ENCODE peak calls at places on chromosome 6, in six cellular contexts. G is testis, O is H1, P is OCI-LY7, E is SJSA1, D is IMR-90. A is an unnamed sample. For H3K4me1, the result is how much of the 10 kb centered on the place peaks cover.

GRCh38 chr6:157761331-157761921 is 61.6 kb upstream of the SNX9 start:
- DNase-seq in E (no peak), P (no peak), O (no peak), D (peak), G (no peak), A (peak)

GRCh38 chr6:123745877-123746276 is 57.8 kb upstream of the NKAIN2 start:
- DNase-seq in D (peak), G (no peak), E (no peak), O (no peak), P (no peak), A (no peak)

GRCh38 chr6:168070804-168071203 is 8.2 kb downstream of the FRMD1 start:
- DNase-seq in P (no peak), E (no peak), G (no peak), D (no peak), O (no peak), A (no peak)

GRCh38 chr6:25963426-25964123 is 973 bp downstream of the TRIM38 start:
- DNase-seq in P (peak), D (peak), E (no peak), O (peak), G (no peak), A (no peak)

GRCh38 chr6:144497650-144498049 is 212.5 kb downstream of the UTRN start:
- DNase-seq in D (peak), P (no peak), O (no peak), G (no peak), E (no peak), A (no peak)

GRCh38 chr6:170212956-170213636 is 77.8 kb downstream of the DLL1 start:
- DNase-seq in P (no peak), G (peak), O (no peak), E (peak), D (no peak), A (no peak)

GRCh38 chr6:126963077-126963809 is 155.2 kb upstream of the RSPO3 start:
- DNase-seq in D (no peak), O (no peak), E (no peak), P (no peak), G (no peak), A (no peak)

GRCh38 chr6:22221630-22222029 is 75.2 kb downstream of the PRL start:
- DNase-seq in G (no peak), D (no peak), P (no peak), O (no peak), E (no peak), A (no peak)

GRCh38 chr6:36268478-36269248 is 1.2 kb upstream of the PNPLA1 start:
- DNase-seq in G (peak), E (no peak), O (no peak), D (peak), P (no peak), A (no peak)

GRCh38 chr6:11589261-11589660 is 51.7 kb downstream of the TMEM170B start:
- DNase-seq in G (no peak), P (no peak), D (peak), E (no peak), O (no peak), A (no peak)

GRCh38 chr6:102022803-102023202 is 629.3 kb downstream of the GRIK2 start:
- DNase-seq in G (no peak), E (no peak), O (no peak), P (no peak), D (no peak), A (no peak)

GRCh38 chr6:40999498-41000070 is 39.4 kb downstream of the UNC5CL start:
- DNase-seq in D (peak), G (peak), E (peak), O (peak), P (peak), A (no peak)

GRCh38 chr6:69294407-69294806 is 502.4 kb downstream of the LMBRD1 start:
- DNase-seq in O (no peak), G (no peak), D (no peak), P (no peak), E (no peak), A (no peak)

GRCh38 chr6:42929928-42930360 is 664 bp downstream of the CNPY3 start:
- DNase-seq in G (no peak), P (peak), O (no peak), E (peak), D (peak), A (peak)

GRCh38 chr6:84417261-84417660 is 189.8 kb upstream of the CEP162 start:
- DNase-seq in P (no peak), G (no peak), O (no peak), E (no peak), D (peak), A (no peak)

GRCh38 chr6:35611235-35611634 is 77.5 kb downstream of the FKBP5 start:
- DNase-seq in D (peak), E (no peak), P (no peak), O (no peak), G (no peak), A (peak)

GRCh38 chr6:55704421-55704820 is 125.4 kb upstream of the HMGCLL1 start:
- DNase-seq in O (no peak), P (no peak), E (no peak), D (peak), G (no peak), A (no peak)

GRCh38 chr6:40353197-40353966 is 233.8 kb downstream of the LRFN2 start:
- DNase-seq in E (peak), P (no peak), O (peak), G (no peak), D (no peak), A (no peak)

GRCh38 chr6:12939314-12939713 is 222.7 kb downstream of the PHACTR1 start:
- DNase-seq in G (no peak), P (no peak), O (no peak), D (no peak), E (no peak), A (no peak)

GRCh38 chr6:134245691-134246090 is 72.2 kb downstream of the SGK1 start:
- DNase-seq in D (no peak), G (no peak), E (no peak), O (no peak), P (no peak), A (no peak)

GRCh38 chr6:149037026-149037734 is 280.3 kb upstream of the TAB2 start:
- DNase-seq in O (no peak), P (no peak), G (no peak), D (peak), E (no peak), A (no peak)
- H3K4me3 ChIP-seq in O (no peak), P (no peak), G (no peak), D (peak), E (no peak), A (no peak)

DNA sequence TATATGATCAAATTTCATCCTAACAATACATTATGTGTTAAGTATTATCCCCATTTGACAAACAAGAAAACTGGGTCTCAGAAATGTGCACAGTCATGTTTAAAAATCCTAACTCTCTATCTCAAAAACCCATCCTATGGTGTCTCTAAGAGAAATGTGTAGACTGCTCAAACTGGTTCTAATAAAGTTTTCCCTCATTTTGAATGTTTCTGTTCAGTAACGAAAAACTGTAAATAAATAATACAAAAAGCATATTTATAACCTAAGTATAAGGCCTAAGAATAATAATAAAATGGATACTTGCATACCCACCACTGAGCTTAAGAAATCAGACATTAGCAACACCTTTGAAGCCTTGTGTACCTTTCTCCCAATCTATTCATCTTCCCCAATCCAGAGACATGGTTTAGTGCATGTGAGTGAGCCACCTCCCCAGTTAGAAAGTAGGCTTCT is 39.0 kb downstream of the TNFAIP3 start:
- DNase-seq in P (no peak), D (no peak), O (no peak), G (no peak), E (no peak), A (no peak)
- H3K4me1 ChIP-seq in P (under half), D (under half), O (under half), G (under half), E (under half), A (under half)

GRCh38 chr6:6968731-6969552 is 138.8 kb upstream of the RREB1 start:
- DNase-seq in O (no peak), D (no peak), G (no peak), E (no peak), P (no peak), A (no peak)
- H3K4me3 ChIP-seq in O (no peak), D (no peak), G (no peak), E (no peak), P (no peak), A (no peak)

GRCh38 chr6:139295906-139296305 is 4.1 kb upstream of the TXLNB start:
- DNase-seq in D (no peak), E (no peak), O (no peak), P (no peak), G (no peak), A (no peak)

GRCh38 chr6:139297921-139298320 is 6.1 kb upstream of the TXLNB start:
- DNase-seq in P (no peak), O (no peak), G (no peak), E (no peak), D (no peak), A (no peak)

GRCh38 chr6:139291813-139292619 is at the start of gene TXLNB:
- DNase-seq in P (peak), G (peak), O (no peak), E (peak), D (peak), A (peak)

DNA sequence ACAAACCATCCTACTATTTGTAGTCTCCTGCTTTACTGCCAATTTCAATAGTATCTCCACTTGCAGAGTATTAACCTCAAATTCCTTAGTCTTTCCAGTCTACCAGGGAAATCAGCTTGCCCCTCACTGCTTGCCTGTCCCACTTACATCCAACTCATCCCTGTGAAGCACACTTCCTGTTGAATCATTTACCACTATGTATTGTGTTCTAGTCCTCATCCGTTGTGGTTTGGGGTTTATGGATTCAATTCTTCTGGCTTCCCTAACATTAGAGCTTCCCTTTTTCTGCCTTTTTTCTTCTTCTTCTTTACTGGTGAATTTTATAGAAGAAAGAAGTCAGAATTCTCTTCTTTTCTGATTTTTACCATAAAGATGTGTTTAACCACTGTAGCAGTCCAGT is 5.1 kb upstream of the TXLNB start:
- DNase-seq in O (no peak), D (peak), G (no peak), P (no peak), E (peak), A (no peak)
- H3K4me1 ChIP-seq in O (under half), D (under half), G (under half), P (under half), E (under half), A (under half)

DNA sequence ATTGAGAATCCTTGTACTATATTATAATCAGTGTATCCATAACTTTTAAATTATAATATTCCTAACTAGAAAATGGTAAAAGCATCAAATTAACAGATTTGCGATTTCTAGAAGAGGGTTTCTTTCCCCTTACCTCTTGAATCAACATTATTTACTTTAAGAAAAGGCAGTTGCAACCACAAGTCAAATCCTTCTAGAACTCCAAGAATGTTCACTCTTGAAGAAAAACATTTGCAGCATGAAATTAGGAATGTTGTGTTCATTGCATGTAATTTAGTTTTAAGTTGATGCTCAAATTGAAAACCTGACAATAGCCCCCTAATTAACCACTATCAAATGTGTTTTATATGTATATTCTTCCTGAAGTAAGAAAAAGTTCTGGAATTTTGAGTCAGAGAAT is 2.3 kb upstream of the REV3L start:
- DNase-seq in P (no peak), E (no peak), O (no peak), D (peak), G (no peak), A (no peak)
- H3K4me3 ChIP-seq in P (peak), E (no peak), O (no peak), D (no peak), G (no peak), A (no peak)

GRCh38 chr6:137925299-137925698 is 58.2 kb downstream of the TNFAIP3 start:
- DNase-seq in G (no peak), D (no peak), O (no peak), P (no peak), E (no peak), A (no peak)
- H3K4me1 ChIP-seq in G (under half), D (under half), O (under half), P (under half), E (half or more), A (under half)

DNA sequence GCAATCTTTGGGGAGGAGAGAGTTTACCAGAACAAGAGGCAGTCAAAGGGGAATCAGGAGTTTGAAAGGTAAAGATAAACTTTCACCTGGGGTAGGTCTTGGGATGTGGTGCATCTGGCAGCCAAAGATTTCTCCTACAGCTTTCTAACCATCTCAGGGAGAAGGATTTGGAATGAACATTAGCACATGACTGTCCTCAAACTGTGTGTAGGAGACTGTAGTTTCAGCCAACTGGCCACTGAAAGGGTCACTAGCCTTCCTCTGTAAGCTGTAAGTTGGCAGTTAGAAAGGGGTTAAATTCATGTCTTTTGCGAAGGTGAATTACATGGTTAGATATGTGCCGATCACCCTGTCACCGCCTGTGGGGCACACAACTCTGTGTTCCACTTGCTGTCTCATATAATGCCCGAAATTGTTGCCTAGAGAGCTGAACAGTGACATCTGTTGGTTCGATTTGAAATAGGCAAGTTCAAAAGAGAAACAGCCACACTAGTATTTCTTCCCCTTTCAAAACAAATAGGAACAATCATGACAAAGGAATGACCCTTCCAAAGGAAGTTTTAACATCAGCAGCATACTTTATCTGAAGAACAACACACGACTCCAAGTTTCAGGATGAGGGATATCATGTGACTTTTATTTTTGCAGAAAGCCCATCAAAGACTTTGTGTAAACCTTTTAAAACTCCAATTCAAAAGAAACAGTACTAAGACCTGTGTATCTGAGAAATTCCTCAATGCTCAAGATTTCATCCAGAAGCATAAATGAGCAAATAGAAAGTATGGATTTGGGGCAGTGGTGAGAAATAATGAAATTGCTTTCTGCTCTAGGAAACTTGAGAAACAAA is 1.1 kb upstream of the OPN5 start:
- DNase-seq in G (peak), P (peak), O (peak), E (no peak), D (peak), A (peak)
- H3K4me3 ChIP-seq in G (no peak), P (no peak), O (no peak), E (no peak), D (no peak), A (no peak)

GRCh38 chr6:107066697-107067659 is 39.0 kb downstream of the MTRES1 start:
- DNase-seq in O (no peak), P (no peak), E (no peak), D (peak), G (no peak), A (no peak)
- H3K4me1 ChIP-seq in O (under half), P (under half), E (under half), D (under half), G (under half), A (under half)

DNA sequence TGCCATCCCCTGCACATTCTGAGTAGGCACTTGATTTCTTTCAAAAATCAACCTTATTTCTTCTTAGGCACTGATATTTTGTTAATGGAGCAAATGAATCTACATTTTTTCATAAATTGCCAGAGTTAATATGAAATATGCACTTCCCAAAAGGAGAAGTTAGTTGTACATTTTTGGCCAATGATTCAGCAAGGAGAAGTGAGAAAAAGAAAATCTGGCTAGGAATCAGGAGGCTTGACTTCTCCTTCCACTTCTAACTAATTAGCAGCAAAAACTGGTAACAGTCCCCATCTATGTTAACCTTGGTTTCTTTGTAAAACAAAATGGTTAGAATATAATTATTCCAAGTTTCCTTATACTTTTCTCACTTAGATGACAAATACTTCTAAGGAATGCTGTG is 7.0 kb upstream of the DSE start:
- DNase-seq in G (no peak), O (no peak), D (peak), P (no peak), E (no peak), A (no peak)
- H3K4me3 ChIP-seq in G (no peak), O (no peak), D (no peak), P (no peak), E (no peak), A (no peak)

A was measured in CD8-positive, alpha-beta memory T cell.